ENCODE peak calls at places on chromosomes 5 and 9, in six cellular contexts. J, S, B, A, L and F are unnamed samples.

GRCh38 chr5:157343842-157344790 is 78.2 kb downstream of the CYFIP2 start:
- DNase-seq in J (no peak), S (no peak), B (no peak), A (peak), L (no peak), F (peak)

GRCh38 chr9:110830495-110830894 is 161.9 kb downstream of the MUSK start:
- DNase-seq in J (no peak), S (no peak), B (no peak), A (no peak), L (no peak), F (no peak)

GRCh38 chr9:18979367-18979766 is 53.6 kb downstream of the SAXO1 start:
- DNase-seq in J (peak), S (peak), B (no peak), A (no peak), L (peak), F (no peak)

GRCh38 chr5:55533806-55534435 is 843 bp downstream of the PLPP1 start:
- DNase-seq in J (peak), S (peak), B (no peak), A (no peak), L (peak), F (no peak)

GRCh38 chr9:127308559-127309429 is 44.2 kb downstream of the GARNL3 start:
- DNase-seq in J (peak), S (peak), B (no peak), A (no peak), L (no peak), F (no peak)

GRCh38 chr9:12640021-12640587 is 53.1 kb upstream of the TYRP1 start:
- DNase-seq in J (peak), S (peak), B (no peak), A (no peak), L (peak), F (no peak)

GRCh38 chr5:133256276-133256675 is 204.5 kb downstream of the HSPA4 start:
- DNase-seq in J (no peak), S (no peak), B (no peak), A (no peak), L (no peak), F (no peak)

GRCh38 chr9:134435527-134436355 is 109.5 kb downstream of the RXRA start:
- DNase-seq in J (no peak), S (no peak), B (no peak), A (peak), L (no peak), F (peak)

GRCh38 chr9:82475584-82476328 is 487.2 kb downstream of the SPATA31D1 start:
- DNase-seq in J (no peak), S (no peak), B (no peak), A (no peak), L (no peak), F (no peak)

GRCh38 chr5:75091597-75091996 is 39.2 kb upstream of the GCNT4 start:
- DNase-seq in J (no peak), S (no peak), B (peak), A (no peak), L (peak), F (no peak)

GRCh38 chr5:44150075-44150723 is 239.0 kb downstream of the FGF10 start:
- DNase-seq in J (no peak), S (no peak), B (no peak), A (no peak), L (no peak), F (no peak)

GRCh38 chr9:97744710-97745708 is 47.9 kb upstream of the XPA start:
- DNase-seq in J (no peak), S (no peak), B (no peak), A (no peak), L (no peak), F (no peak)

GRCh38 chr9:123457586-123457985 is 101.6 kb downstream of the CRB2 start:
- DNase-seq in J (no peak), S (no peak), B (no peak), A (no peak), L (no peak), F (no peak)

GRCh38 chr5:132265336-132266030 is 8.0 kb downstream of the PDLIM4 start:
- DNase-seq in J (peak), S (peak), B (peak), A (no peak), L (peak), F (no peak)

GRCh38 chr9:124471761-124472160 is 21.5 kb downstream of the ADGRD2 start:
- DNase-seq in J (no peak), S (no peak), B (no peak), A (no peak), L (no peak), F (no peak)

GRCh38 chr5:159961176-159961689 is 45.0 kb downstream of the ADRA1B start:
- DNase-seq in J (no peak), S (no peak), B (no peak), A (no peak), L (no peak), F (no peak)

GRCh38 chr9:128192601-128193371 is 1.4 kb upstream of the CIZ1 start:
- DNase-seq in J (peak), S (peak), B (peak), A (peak), L (peak), F (peak)

GRCh38 chr5:171850354-171850947 is 64.8 kb downstream of the SMIM23 start:
- DNase-seq in J (no peak), S (no peak), B (no peak), A (no peak), L (no peak), F (no peak)

GRCh38 chr5:149853019-149853648 is 91.5 kb downstream of the PDE6A start:
- DNase-seq in J (peak), S (peak), B (no peak), A (peak), L (peak), F (peak)
- H3K27ac ChIP-seq in J (no peak), S (no peak), B (no peak), A (no peak), L (no peak), F (no peak)

GRCh38 chr5:163503106-163504090 is 2.0 kb upstream of the MAT2B start:
- DNase-seq in J (peak), S (peak), B (no peak), A (peak), L (peak), F (peak)

GRCh38 chr5:163505049-163505474 is 357 bp upstream of the MAT2B start:
- DNase-seq in J (no peak), S (no peak), B (no peak), A (no peak), L (no peak), F (no peak)

GRCh38 chr5:163504091-163504931 is 1.1 kb upstream of the MAT2B start:
- DNase-seq in J (peak), S (peak), B (no peak), A (peak), L (peak), F (no peak)

GRCh38 chr5:163506726-163507125 is 1.3 kb downstream of the MAT2B start:
- DNase-seq in J (peak), S (peak), B (no peak), A (no peak), L (peak), F (no peak)

GRCh38 chr5:163505475-163506457 is at the start of gene MAT2B:
- DNase-seq in J (peak), S (peak), B (peak), A (peak), L (peak), F (peak)
- H3K27ac ChIP-seq in J (peak), S (peak), B (peak), A (peak), L (peak), F (peak)

DNA sequence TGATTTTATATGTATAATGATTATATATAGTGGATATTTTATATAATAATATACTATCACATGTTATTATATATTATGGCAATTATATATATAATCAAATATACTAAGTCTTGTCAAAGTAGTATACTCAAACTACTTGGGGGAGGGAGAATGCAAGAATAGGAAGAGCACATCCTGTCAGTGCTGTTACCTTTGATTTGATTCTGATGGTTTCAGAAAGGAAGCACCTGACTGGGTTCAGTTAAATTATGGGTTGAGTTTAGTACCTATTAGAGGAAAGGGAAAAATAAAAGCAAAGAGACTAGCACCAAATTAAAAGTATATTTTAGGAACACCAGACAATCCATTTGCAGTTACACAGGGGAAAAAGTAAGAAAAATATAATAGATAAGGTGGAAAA is 107.6 kb downstream of the GRIA1 start:
- DNase-seq in J (no peak), S (no peak), B (no peak), A (no peak), L (no peak), F (no peak)
- H3K27ac ChIP-seq in J (no peak), S (no peak), B (no peak), A (no peak), L (no peak), F (no peak)

GRCh38 chr5:64944868-64945267 is 176.1 kb downstream of the CWC27 start:
- DNase-seq in J (no peak), S (no peak), B (no peak), A (no peak), L (peak), F (no peak)

GRCh38 chr5:64942460-64942859 is 173.7 kb downstream of the CWC27 start:
- DNase-seq in J (no peak), S (no peak), B (no peak), A (no peak), L (no peak), F (no peak)

DNA sequence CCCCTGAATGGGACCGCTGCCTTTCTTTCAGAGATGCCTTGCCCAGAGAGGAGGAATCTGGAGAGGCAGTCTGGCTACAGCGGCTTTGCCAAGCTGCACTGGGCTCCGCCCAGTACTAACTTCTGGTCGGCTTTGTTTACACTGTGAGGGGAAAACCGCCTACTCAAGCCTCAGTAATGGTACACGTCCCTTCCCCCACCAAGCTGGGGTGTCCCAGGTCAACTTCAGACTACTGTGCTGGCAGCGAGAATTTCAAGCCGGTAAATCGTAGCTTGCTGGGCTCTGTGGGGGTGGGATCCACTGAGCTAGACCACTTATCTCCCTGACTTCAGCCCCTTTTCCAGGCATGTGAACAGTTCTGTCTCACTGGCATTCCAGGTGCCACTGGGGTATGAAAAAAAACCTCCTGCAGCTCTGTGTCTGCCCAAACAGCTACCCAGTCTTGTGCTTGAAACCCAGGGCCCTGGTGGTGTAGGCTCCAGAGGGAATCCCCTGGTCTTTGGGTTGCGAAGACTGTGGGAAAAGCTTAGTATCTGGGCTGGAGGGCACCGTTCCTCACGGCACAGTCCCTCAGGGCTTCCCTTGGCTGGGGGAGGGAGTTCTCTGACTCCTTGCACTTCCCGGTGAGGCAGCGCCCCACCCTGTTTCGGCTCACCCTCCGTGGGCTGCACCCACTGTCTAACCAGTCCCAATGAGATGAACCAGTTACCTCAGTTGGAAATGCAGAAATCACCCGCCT is 171.2 kb downstream of the CWC27 start:
- DNase-seq in J (peak), S (no peak), B (no peak), A (no peak), L (no peak), F (no peak)
- H3K27ac ChIP-seq in J (peak), S (no peak), B (peak), A (no peak), L (no peak), F (no peak)

DNA sequence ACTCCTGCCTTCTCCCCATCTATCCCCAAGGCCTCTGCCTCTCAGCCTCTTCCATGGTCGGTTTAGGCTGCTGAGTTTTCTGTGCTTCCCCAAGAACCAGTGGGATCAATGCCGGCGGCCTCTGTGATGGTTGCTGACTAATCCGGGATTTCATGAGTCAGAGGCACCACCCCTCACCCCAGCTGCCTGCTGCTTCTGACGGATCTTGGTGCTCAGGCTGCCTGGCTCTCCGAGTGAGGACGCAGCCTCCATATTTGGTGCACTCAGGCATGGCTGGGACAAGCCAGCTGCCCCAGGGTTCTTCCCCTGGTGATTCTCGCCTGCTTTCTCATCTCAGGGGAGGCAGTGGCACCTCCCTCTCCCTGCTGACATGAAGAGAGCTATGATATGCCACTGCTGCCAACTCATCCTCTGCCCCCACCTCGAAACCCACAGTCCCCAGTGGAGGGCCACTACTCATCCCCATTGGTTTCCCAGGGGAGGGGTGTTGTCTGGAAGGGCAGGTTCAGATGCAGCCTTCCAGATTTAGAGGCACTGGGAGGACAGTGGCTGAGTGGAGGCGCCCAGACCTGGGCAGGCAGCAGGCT is 3.3 kb upstream of the MAN1B1 start:
- DNase-seq in J (peak), S (peak), B (peak), A (peak), L (peak), F (no peak)
- H3K27ac ChIP-seq in J (peak), S (peak), B (peak), A (no peak), L (peak), F (peak)